ENCODE peak calls at places on chromosomes 16 and 17, in four cellular contexts. G is cardiac fibroblast, Q is aorta, Y is AG04450. T is an unnamed sample.

GRCh38 chr16:87328846-87329245 is 11.7 kb upstream of the C16orf95 start:
- DNase-seq in G (no peak), Q (peak; percentile 62), Y (no peak), T (no peak)

GRCh38 chr16:81456523-81457325 is 12.1 kb downstream of the CMIP start:
- DNase-seq in G (no peak), Q (no peak), Y (no peak), T (no peak)

GRCh38 chr17:31433091-31433790 is 41.8 kb downstream of the RAB11FIP4 start:
- DNase-seq in G (no peak), Q (no peak), Y (no peak), T (no peak)

GRCh38 chr17:58156839-58157803 is 8.9 kb downstream of the OR4D1 start:
- DNase-seq in G (peak; percentile 2), Q (peak; percentile 74), Y (no peak), T (no peak)

GRCh38 chr17:82092628-82092994 is 5.4 kb downstream of the FASN start:
- DNase-seq in G (no peak), Q (no peak), Y (no peak), T (no peak)

GRCh38 chr16:53541326-53541725 is 38.3 kb upstream of the AKTIP start:
- DNase-seq in G (peak; percentile 85), Q (no peak), Y (no peak), T (no peak)

GRCh38 chr17:60971515-60972369 is 294.1 kb downstream of the BCAS3 start:
- DNase-seq in G (peak; percentile 77), Q (no peak), Y (peak; percentile 52), T (peak; percentile 13)

GRCh38 chr17:28563475-28563874 is 7.8 kb downstream of the PIGS start:
- DNase-seq in G (peak; percentile 51), Q (peak; percentile 27), Y (no peak), T (peak; percentile 84)

GRCh38 chr17:66397486-66397885 is 95.1 kb downstream of the PRKCA start:
- DNase-seq in G (peak; percentile 69), Q (no peak), Y (no peak), T (no peak)

GRCh38 chr17:61157246-61157887 is 242.3 kb upstream of the TBX2 start:
- DNase-seq in G (peak; percentile 74), Q (no peak), Y (no peak), T (no peak)

GRCh38 chr16:85246473-85246872 is 134.2 kb upstream of the CIBAR2 start:
- DNase-seq in G (no peak), Q (no peak), Y (no peak), T (no peak)

GRCh38 chr17:234163-235047 is 53.0 kb upstream of the DOC2B start:
- DNase-seq in G (no peak), Q (peak; percentile 76), Y (no peak), T (no peak)

GRCh38 chr16:2194166-2194834 is 2.1 kb downstream of the CASKIN1 start:
- DNase-seq in G (peak; percentile 51), Q (no peak), Y (no peak), T (no peak)

GRCh38 chr16:894841-895240 is 75.9 kb downstream of the LMF1 start:
- DNase-seq in G (no peak), Q (no peak), Y (no peak), T (no peak)

GRCh38 chr16:21100447-21100846 is 50.2 kb downstream of the DNAH3 start:
- DNase-seq in G (peak; percentile 84), Q (no peak), Y (peak; percentile 75), T (no peak)

GRCh38 chr16:89600956-89601355 is 12.5 kb upstream of the DPEP1 start:
- DNase-seq in G (no peak), Q (no peak), Y (no peak), T (no peak)

GRCh38 chr17:68248199-68248825 is 469 bp downstream of the AMZ2 start:
- DNase-seq in G (peak; percentile 71), Q (no peak), Y (no peak), T (no peak)

GRCh38 chr16:53598513-53599266 is 95.7 kb upstream of the AKTIP start:
- DNase-seq in G (no peak), Q (no peak), Y (no peak), T (no peak)

GRCh38 chr16:48284772-48285409 is 37.6 kb upstream of the ABCC11 start:
- DNase-seq in G (no peak), Q (no peak), Y (no peak), T (no peak)

GRCh38 chr17:80372922-80373570 is 41.9 kb upstream of the ENDOV start:
- DNase-seq in G (no peak), Q (peak; percentile 65), Y (no peak), T (no peak)

GRCh38 chr16:20020976-20021375 is 52.7 kb downstream of the GPR139 start:
- DNase-seq in G (no peak), Q (no peak), Y (no peak), T (no peak)

GRCh38 chr17:10059684-10060211 is 138.7 kb downstream of the GAS7 start:
- DNase-seq in G (no peak), Q (peak; percentile 74), Y (no peak), T (no peak)

GRCh38 chr17:21017861-21018260 is 24.9 kb downstream of the USP22 start:
- DNase-seq in G (no peak), Q (no peak), Y (no peak), T (no peak)

GRCh38 chr17:15966183-15966878 is 21.4 kb downstream of the ADORA2B start:
- DNase-seq in G (peak; percentile 35), Q (no peak), Y (no peak), T (no peak)

GRCh38 chr17:57832711-57833596 is 16.9 kb downstream of the MRPS23 start:
- DNase-seq in G (peak; percentile 84), Q (peak; percentile 85), Y (peak; percentile 30), T (no peak)

GRCh38 chr17:64006361-64007088 is 8.4 kb downstream of the PRR29 start:
- DNase-seq in G (peak; percentile 70), Q (no peak), Y (no peak), T (no peak)

GRCh38 chr17:58294034-58294433 is 13.3 kb upstream of the MPO start:
- DNase-seq in G (no peak), Q (no peak), Y (no peak), T (no peak)

GRCh38 chr16:89920723-89921122 is 2.1 kb downstream of the MC1R start:
- DNase-seq in G (peak; percentile 40), Q (no peak), Y (no peak), T (no peak)

GRCh38 chr17:1976000-1976682 is 49.0 kb downstream of the RTN4RL1 start:
- DNase-seq in G (no peak), Q (no peak), Y (no peak), T (no peak)

DNA sequence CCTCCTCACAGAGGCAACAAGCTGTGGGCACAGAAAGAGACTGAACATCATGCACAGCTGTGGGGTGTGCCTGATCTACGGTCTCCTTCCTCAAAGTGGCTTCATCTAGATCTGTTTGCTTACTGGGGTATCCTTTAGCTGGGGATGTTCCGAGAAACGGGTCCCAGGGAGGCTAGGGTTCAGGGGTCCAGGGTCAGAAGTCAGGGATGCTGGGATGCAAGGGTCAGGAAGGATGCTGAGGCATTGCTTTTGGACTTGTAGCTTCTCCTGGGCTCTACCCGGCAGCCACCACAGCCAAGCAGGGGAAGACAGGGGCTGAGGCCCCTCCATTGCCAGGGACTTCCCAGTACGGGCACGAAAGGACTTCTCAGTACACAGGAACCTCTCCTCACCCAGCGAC is 6.6 kb downstream of the CD300LG start:
- DNase-seq in G (no peak), Q (peak; percentile 51), Y (no peak), T (no peak)
- H3K4me3 ChIP-seq in G (no peak overlapping the region), Q (no peak overlapping the region), Y (no peak overlapping the region), T (no peak overlapping the region)

GRCh38 chr17:78716292-78716691 is 65.8 kb downstream of the CYTH1 start:
- DNase-seq in G (no peak), Q (no peak), Y (no peak), T (no peak)
- H3K4me3 ChIP-seq in G (no peak overlapping the region), Q (no peak overlapping the region), Y (no peak overlapping the region), T (no peak overlapping the region)

DNA sequence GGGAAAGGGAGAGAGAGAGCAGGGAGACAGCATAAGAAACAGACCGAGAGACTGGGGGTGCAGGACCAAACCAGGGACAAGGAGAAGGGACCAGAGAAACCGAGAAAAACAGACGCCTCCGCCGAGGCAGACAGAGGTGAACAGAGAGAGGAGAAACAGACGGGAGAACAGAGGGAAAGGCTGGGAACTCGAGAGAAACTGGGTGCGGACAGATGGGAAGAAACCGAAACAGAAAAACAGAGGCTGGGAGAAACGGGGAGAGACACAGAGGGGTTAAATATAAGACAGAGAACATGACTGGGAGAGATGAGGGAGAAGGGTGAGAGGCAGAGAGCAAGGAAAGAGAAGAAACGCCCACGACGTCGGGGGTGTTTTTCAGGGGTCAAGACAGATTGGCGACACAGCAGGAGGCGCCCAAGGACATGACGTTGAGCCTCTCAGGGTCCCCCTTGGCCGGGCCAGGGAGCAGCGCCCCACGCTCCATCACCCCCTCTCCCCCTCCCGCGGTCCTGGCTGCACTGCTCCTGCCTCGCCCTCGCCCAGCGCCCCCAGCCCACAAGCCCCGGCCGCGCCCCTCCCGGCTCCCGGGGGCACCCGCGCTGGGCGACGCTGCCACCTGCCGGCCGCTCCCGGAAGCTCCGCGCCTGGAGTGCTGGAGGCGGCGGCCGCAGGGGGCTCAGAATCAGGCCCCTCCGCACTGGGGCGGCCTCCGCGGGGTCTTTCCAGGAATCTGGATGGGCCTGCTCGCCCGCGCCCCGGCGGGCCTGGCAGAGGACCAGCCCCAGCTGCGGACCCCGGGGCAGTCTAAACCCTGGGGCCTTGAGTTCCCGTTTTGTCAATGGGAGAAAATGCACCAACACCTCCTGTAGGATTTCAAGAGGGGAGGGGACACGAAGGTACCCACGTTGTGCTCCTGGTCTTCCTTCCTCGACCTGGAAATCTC is 1.3 kb upstream of the TMEM92 start:
- DNase-seq in G (peak; percentile 60), Q (peak; percentile 89), Y (no peak), T (no peak)
- H3K4me3 ChIP-seq in G (peak overlapping the region; percentile 57), Q (peak overlapping the region; percentile 10), Y (peak overlapping the region; percentile 69), T (peak overlapping the region; percentile 63)

GRCh38 chr17:17304521-17304985 is 1.4 kb downstream of the NT5M start:
- DNase-seq in G (no peak), Q (no peak), Y (no peak), T (no peak)
- H3K4me3 ChIP-seq in G (no peak overlapping the region), Q (no peak overlapping the region), Y (no peak overlapping the region), T (no peak overlapping the region)

T was measured in epithelial cell of proximal tubule.